ENCODE peak calls at places on chromosome 18, in ten cellular contexts. One of them, this sample, is unnamed.

GRCh38 chr18:37450434-37451133 is 115.0 kb downstream of the CELF4 start:
- DNase-seq in naive thymus-derived CD4-positive, alpha-beta T cell: no peak
- DNase-seq in AG04450: no peak
- DNase-seq in fibroblast of pulmonary artery: peak
- DNase-seq in AG09309: no peak
- DNase-seq in left ventricle myocardium inferior: no peak
- DNase-seq in pancreas: no peak
- DNase-seq in GM23248: no peak
- DNase-seq in HCT116: no peak
- DNase-seq in Peyer's patch: no peak
- DNase-seq in this sample: peak

GRCh38 chr18:79847606-79848293 is 50.0 kb downstream of the KCNG2 start:
- DNase-seq in naive thymus-derived CD4-positive, alpha-beta T cell: no peak
- DNase-seq in AG04450: no peak
- DNase-seq in fibroblast of pulmonary artery: no peak
- DNase-seq in AG09309: no peak
- DNase-seq in left ventricle myocardium inferior: no peak
- DNase-seq in pancreas: no peak
- DNase-seq in GM23248: no peak
- DNase-seq in HCT116: no peak
- DNase-seq in Peyer's patch: peak
- DNase-seq in this sample: no peak

GRCh38 chr18:79429785-79430281 is 34.1 kb downstream of the NFATC1 start:
- DNase-seq in naive thymus-derived CD4-positive, alpha-beta T cell: no peak
- DNase-seq in AG04450: no peak
- DNase-seq in fibroblast of pulmonary artery: no peak
- DNase-seq in AG09309: no peak
- DNase-seq in left ventricle myocardium inferior: no peak
- DNase-seq in pancreas: no peak
- DNase-seq in GM23248: no peak
- DNase-seq in HCT116: no peak
- DNase-seq in Peyer's patch: no peak
- DNase-seq in this sample: no peak

GRCh38 chr18:11887305-11888262 is 20.5 kb downstream of the MPPE1 start:
- DNase-seq in naive thymus-derived CD4-positive, alpha-beta T cell: no peak
- DNase-seq in AG04450: no peak
- DNase-seq in fibroblast of pulmonary artery: no peak
- DNase-seq in AG09309: no peak
- DNase-seq in left ventricle myocardium inferior: no peak
- DNase-seq in pancreas: no peak
- DNase-seq in GM23248: no peak
- DNase-seq in HCT116: no peak
- DNase-seq in Peyer's patch: no peak
- DNase-seq in this sample: no peak

GRCh38 chr18:40984856-40985255 is 970.2 kb upstream of the PIK3C3 start:
- DNase-seq in naive thymus-derived CD4-positive, alpha-beta T cell: no peak
- DNase-seq in AG04450: no peak
- DNase-seq in fibroblast of pulmonary artery: peak
- DNase-seq in AG09309: no peak
- DNase-seq in left ventricle myocardium inferior: no peak
- DNase-seq in pancreas: no peak
- DNase-seq in GM23248: peak
- DNase-seq in HCT116: no peak
- DNase-seq in Peyer's patch: no peak
- DNase-seq in this sample: no peak

GRCh38 chr18:46338213-46338612 is 234.0 kb downstream of the HAUS1 start:
- DNase-seq in naive thymus-derived CD4-positive, alpha-beta T cell: no peak
- DNase-seq in AG04450: no peak
- DNase-seq in fibroblast of pulmonary artery: no peak
- DNase-seq in AG09309: no peak
- DNase-seq in left ventricle myocardium inferior: no peak
- DNase-seq in pancreas: no peak
- DNase-seq in GM23248: no peak
- DNase-seq in HCT116: no peak
- DNase-seq in Peyer's patch: no peak
- DNase-seq in this sample: no peak

GRCh38 chr18:24446953-24447537 is 13.4 kb upstream of the HRH4 start:
- DNase-seq in naive thymus-derived CD4-positive, alpha-beta T cell: no peak
- DNase-seq in AG04450: no peak
- DNase-seq in fibroblast of pulmonary artery: no peak
- DNase-seq in AG09309: no peak
- DNase-seq in left ventricle myocardium inferior: no peak
- DNase-seq in pancreas: no peak
- DNase-seq in GM23248: peak
- DNase-seq in HCT116: no peak
- DNase-seq in Peyer's patch: no peak
- DNase-seq in this sample: no peak

GRCh38 chr18:74013955-74014354 is 133.7 kb downstream of the FBXO15 start:
- DNase-seq in naive thymus-derived CD4-positive, alpha-beta T cell: no peak
- DNase-seq in AG04450: peak
- DNase-seq in fibroblast of pulmonary artery: peak
- DNase-seq in AG09309: peak
- DNase-seq in left ventricle myocardium inferior: no peak
- DNase-seq in pancreas: no peak
- DNase-seq in GM23248: peak
- DNase-seq in HCT116: no peak
- DNase-seq in Peyer's patch: no peak
- DNase-seq in this sample: no peak

GRCh38 chr18:3624546-3624817 is 174.5 kb downstream of the TGIF1 start:
- DNase-seq in naive thymus-derived CD4-positive, alpha-beta T cell: no peak
- DNase-seq in AG04450: no peak
- DNase-seq in fibroblast of pulmonary artery: no peak
- DNase-seq in AG09309: no peak
- DNase-seq in left ventricle myocardium inferior: no peak
- DNase-seq in pancreas: no peak
- DNase-seq in GM23248: no peak
- DNase-seq in HCT116: no peak
- DNase-seq in Peyer's patch: no peak
- DNase-seq in this sample: no peak
- H3K4me3 ChIP-seq in naive thymus-derived CD4-positive, alpha-beta T cell: no peak
- H3K4me3 ChIP-seq in AG04450: peak
- H3K4me3 ChIP-seq in fibroblast of pulmonary artery: peak
- H3K4me3 ChIP-seq in AG09309: peak
- H3K4me3 ChIP-seq in left ventricle myocardium inferior: peak
- H3K4me3 ChIP-seq in pancreas: no peak
- H3K4me3 ChIP-seq in GM23248: peak
- H3K4me3 ChIP-seq in HCT116: peak
- H3K4me3 ChIP-seq in Peyer's patch: no peak
- H3K4me3 ChIP-seq in this sample: no peak

GRCh38 chr18:22200611-22201225 is 31.3 kb downstream of the GATA6 start:
- DNase-seq in naive thymus-derived CD4-positive, alpha-beta T cell: no peak
- DNase-seq in AG04450: no peak
- DNase-seq in fibroblast of pulmonary artery: no peak
- DNase-seq in AG09309: no peak
- DNase-seq in left ventricle myocardium inferior: no peak
- DNase-seq in pancreas: no peak
- DNase-seq in GM23248: no peak
- DNase-seq in HCT116: no peak
- DNase-seq in Peyer's patch: no peak
- DNase-seq in this sample: no peak

GRCh38 chr18:22203892-22204536 is 34.6 kb downstream of the GATA6 start:
- DNase-seq in naive thymus-derived CD4-positive, alpha-beta T cell: no peak
- DNase-seq in AG04450: no peak
- DNase-seq in fibroblast of pulmonary artery: no peak
- DNase-seq in AG09309: no peak
- DNase-seq in left ventricle myocardium inferior: no peak
- DNase-seq in pancreas: no peak
- DNase-seq in GM23248: no peak
- DNase-seq in HCT116: no peak
- DNase-seq in Peyer's patch: no peak
- DNase-seq in this sample: no peak

GRCh38 chr18:22207022-22207758 is 37.8 kb downstream of the GATA6 start:
- DNase-seq in naive thymus-derived CD4-positive, alpha-beta T cell: no peak
- DNase-seq in AG04450: no peak
- DNase-seq in fibroblast of pulmonary artery: peak
- DNase-seq in AG09309: no peak
- DNase-seq in left ventricle myocardium inferior: no peak
- DNase-seq in pancreas: no peak
- DNase-seq in GM23248: peak
- DNase-seq in HCT116: no peak
- DNase-seq in Peyer's patch: no peak
- DNase-seq in this sample: no peak

GRCh38 chr18:22203035-22203434 is 33.6 kb downstream of the GATA6 start:
- DNase-seq in naive thymus-derived CD4-positive, alpha-beta T cell: no peak
- DNase-seq in AG04450: no peak
- DNase-seq in fibroblast of pulmonary artery: no peak
- DNase-seq in AG09309: no peak
- DNase-seq in left ventricle myocardium inferior: no peak
- DNase-seq in pancreas: no peak
- DNase-seq in GM23248: no peak
- DNase-seq in HCT116: no peak
- DNase-seq in Peyer's patch: no peak
- DNase-seq in this sample: no peak

DNA sequence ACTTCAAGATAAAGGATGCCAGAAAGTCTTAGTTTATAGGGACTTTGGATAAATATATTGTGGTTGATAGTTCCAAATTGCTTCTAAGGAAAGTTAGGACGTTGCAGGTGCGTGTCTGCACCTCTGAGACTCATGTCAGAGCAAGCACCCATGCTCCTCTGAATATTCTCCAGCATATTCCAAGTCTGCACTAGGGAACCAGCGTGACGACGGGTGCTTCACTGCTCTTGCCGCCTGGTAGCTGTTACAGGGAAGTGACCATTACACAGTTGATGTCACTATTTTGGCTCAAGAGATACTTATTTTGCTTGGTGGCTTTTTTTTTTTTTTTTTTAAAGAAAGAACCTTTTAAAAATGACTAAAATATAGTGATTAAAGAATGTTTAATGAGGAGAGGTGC is 35.6 kb downstream of the GATA6 start:
- DNase-seq in naive thymus-derived CD4-positive, alpha-beta T cell: no peak
- DNase-seq in AG04450: no peak
- DNase-seq in fibroblast of pulmonary artery: no peak
- DNase-seq in AG09309: no peak
- DNase-seq in left ventricle myocardium inferior: no peak
- DNase-seq in pancreas: no peak
- DNase-seq in GM23248: no peak
- DNase-seq in HCT116: no peak
- DNase-seq in Peyer's patch: no peak
- DNase-seq in this sample: no peak
- H3K4me3 ChIP-seq in naive thymus-derived CD4-positive, alpha-beta T cell: no peak
- H3K4me3 ChIP-seq in AG04450: no peak
- H3K4me3 ChIP-seq in fibroblast of pulmonary artery: no peak
- H3K4me3 ChIP-seq in AG09309: no peak
- H3K4me3 ChIP-seq in left ventricle myocardium inferior: no peak
- H3K4me3 ChIP-seq in pancreas: no peak
- H3K4me3 ChIP-seq in GM23248: no peak
- H3K4me3 ChIP-seq in HCT116: no peak
- H3K4me3 ChIP-seq in Peyer's patch: no peak
- H3K4me3 ChIP-seq in this sample: no peak

DNA sequence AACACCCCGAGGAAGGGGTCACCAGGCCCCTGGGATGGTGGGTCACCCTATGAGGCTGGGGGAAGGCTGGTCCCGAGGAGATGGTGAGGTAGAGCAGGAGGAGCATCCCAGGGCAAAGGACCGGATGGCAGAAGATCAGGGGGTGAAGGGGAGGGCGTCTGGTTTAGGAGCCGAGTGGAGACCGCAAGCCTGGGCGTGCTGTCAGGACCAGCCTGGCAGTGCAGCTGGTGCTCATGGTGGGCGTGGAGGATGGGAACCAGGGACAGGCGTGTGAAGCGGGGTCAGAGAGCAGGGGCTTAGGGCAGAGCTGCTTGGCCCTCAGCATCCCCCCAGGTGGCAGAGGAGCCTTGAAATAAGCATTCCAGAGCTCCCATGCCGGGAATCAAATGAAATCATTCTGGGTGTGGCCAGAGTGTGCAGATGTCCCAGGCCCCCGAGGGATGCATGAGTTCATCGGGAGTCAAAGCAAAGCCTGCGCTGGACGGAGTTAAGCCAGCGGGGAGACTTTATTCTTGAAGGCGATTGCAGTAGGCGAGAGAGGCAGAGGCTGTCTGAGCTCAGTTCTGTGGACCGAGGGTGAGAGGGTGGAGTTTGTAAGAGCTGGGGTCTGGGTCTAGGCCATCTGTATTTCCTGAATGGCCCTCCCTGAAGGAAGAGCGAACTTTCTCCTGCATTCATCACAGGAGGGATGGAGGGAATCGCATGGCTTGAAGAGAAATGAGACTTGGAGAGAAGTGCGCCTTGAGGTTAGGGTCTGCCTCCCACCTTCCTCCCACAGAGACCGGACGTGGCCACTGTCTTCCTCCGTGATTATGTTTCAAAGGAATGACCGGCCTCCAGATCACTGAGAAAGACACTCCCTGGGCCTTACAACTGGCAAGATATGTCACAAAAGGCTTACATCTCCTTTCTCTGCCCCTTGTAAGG is 33.2 kb upstream of the MBP start:
- DNase-seq in naive thymus-derived CD4-positive, alpha-beta T cell: no peak
- DNase-seq in AG04450: no peak
- DNase-seq in fibroblast of pulmonary artery: peak
- DNase-seq in AG09309: no peak
- DNase-seq in left ventricle myocardium inferior: peak
- DNase-seq in pancreas: no peak
- DNase-seq in GM23248: peak
- DNase-seq in HCT116: no peak
- DNase-seq in Peyer's patch: no peak
- DNase-seq in this sample: no peak
- H3K4me3 ChIP-seq in naive thymus-derived CD4-positive, alpha-beta T cell: no peak
- H3K4me3 ChIP-seq in AG04450: no peak
- H3K4me3 ChIP-seq in fibroblast of pulmonary artery: no peak
- H3K4me3 ChIP-seq in AG09309: no peak
- H3K4me3 ChIP-seq in left ventricle myocardium inferior: no peak
- H3K4me3 ChIP-seq in pancreas: no peak
- H3K4me3 ChIP-seq in GM23248: peak
- H3K4me3 ChIP-seq in HCT116: no peak
- H3K4me3 ChIP-seq in Peyer's patch: no peak
- H3K4me3 ChIP-seq in this sample: no peak

DNA sequence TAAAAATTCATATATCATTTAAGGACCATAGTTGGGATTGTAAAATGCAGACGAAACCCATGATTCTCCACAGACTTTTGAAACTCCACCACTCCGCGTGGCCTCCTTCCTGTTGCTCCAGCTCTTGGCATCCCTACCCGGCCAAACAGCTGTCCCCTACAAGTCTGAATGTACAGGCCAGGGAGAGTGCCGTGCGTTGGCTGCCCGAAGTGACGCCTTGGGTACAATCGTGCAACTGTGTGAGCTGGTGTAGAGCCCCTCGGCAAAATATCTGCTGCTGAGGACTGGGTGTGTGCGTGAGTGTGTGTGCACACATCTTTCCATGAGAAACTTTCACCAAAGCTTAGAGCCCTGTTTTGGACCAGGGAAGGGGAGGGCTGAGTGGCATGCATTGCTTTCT is 43.8 kb upstream of the ZNF516 start:
- DNase-seq in naive thymus-derived CD4-positive, alpha-beta T cell: no peak
- DNase-seq in AG04450: no peak
- DNase-seq in fibroblast of pulmonary artery: no peak
- DNase-seq in AG09309: no peak
- DNase-seq in left ventricle myocardium inferior: no peak
- DNase-seq in pancreas: no peak
- DNase-seq in GM23248: no peak
- DNase-seq in HCT116: no peak
- DNase-seq in Peyer's patch: no peak
- DNase-seq in this sample: no peak
- H3K4me3 ChIP-seq in naive thymus-derived CD4-positive, alpha-beta T cell: no peak
- H3K4me3 ChIP-seq in AG04450: no peak
- H3K4me3 ChIP-seq in fibroblast of pulmonary artery: no peak
- H3K4me3 ChIP-seq in AG09309: no peak
- H3K4me3 ChIP-seq in left ventricle myocardium inferior: no peak
- H3K4me3 ChIP-seq in pancreas: no peak
- H3K4me3 ChIP-seq in GM23248: no peak
- H3K4me3 ChIP-seq in HCT116: no peak
- H3K4me3 ChIP-seq in Peyer's patch: no peak
- H3K4me3 ChIP-seq in this sample: no peak

This sample was measured in NT2/D1.